ENCODE peak calls at places on chromosome X, in nine cellular contexts. N is SK-N-MC; L is OCI-LY7; C is CD4-positive, alpha-beta memory T cell; F is AG04450; S is H1; B is small intestine; A is tibial artery; U is MM.1S. J is an unnamed sample.

GRCh38 chrX:153477039-153477438 is 6.7 kb upstream of the HAUS7 start:
- DNase-seq in N (no peak), F (no peak), B (no peak), U (no peak), S (no peak), C (no peak), A (peak), L (no peak), J (no peak)

GRCh38 chrX:150581093-150581775 is 12.8 kb downstream of the MTM1 start:
- DNase-seq in N (no peak), F (peak), L (no peak), B (no peak), U (no peak), A (no peak), S (no peak), C (no peak), J (no peak)

GRCh38 chrX:116749943-116750342 is 287.2 kb upstream of the CT83 start:
- DNase-seq in F (no peak), U (no peak), B (no peak), N (no peak), L (no peak), S (no peak), C (no peak), A (no peak), J (no peak)

GRCh38 chrX:5748751-5749150 is 479.9 kb downstream of the NLGN4X start:
- DNase-seq in L (no peak), C (no peak), N (no peak), U (no peak), F (no peak), B (no peak), A (no peak), S (no peak), J (no peak)

GRCh38 chrX:134677332-134677731 is 19.1 kb upstream of the PLAC1 start:
- DNase-seq in F (no peak), S (no peak), A (no peak), B (no peak), U (no peak), L (no peak), C (no peak), N (no peak), J (no peak)

GRCh38 chrX:46912673-46913491 is 661 bp downstream of the JADE3 start:
- DNase-seq in F (no peak), U (peak), B (peak), S (peak), C (peak), A (peak), L (peak), N (no peak), J (peak)

GRCh38 chrX:17559728-17560379 is 177.4 kb upstream of the SCML1 start:
- DNase-seq in F (peak), U (no peak), L (no peak), S (no peak), C (no peak), N (no peak), A (peak), B (no peak), J (no peak)

GRCh38 chrX:8044861-8045434 is 117.7 kb upstream of the PNPLA4 start:
- DNase-seq in L (no peak), F (no peak), N (no peak), B (no peak), A (no peak), U (no peak), C (no peak), S (no peak), J (no peak)

GRCh38 chrX:55489315-55490009 is at the start of gene USP51:
- DNase-seq in A (peak), C (no peak), S (peak), L (peak), F (no peak), B (no peak), U (no peak), N (no peak), J (peak)

DNA sequence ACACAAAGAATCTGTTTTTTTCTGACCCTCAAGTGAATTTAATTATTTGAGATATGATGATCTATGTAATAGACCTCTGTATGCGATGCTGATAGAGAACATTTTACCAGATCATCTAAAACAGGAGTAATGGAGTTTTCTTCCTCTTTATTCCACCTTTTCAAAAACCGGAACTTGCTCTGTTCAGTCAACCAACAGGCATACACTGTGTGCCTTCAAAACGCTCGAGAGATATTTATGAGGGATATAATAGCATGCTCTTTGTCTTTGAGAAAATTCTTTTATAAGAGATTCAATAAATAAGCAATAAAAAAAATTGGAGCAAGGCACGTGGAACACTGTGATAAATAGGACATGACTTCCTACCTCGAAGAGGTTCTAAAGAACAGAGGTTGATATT is 2.0 kb downstream of the NYX start:
- DNase-seq in S (no peak), A (no peak), F (no peak), B (no peak), U (no peak), N (no peak), L (peak), C (no peak), J (no peak)
- H3K4me3 ChIP-seq in S (no peak), A (peak), F (no peak), B (no peak), U (peak), N (peak), L (peak), C (no peak), J (no peak)

DNA sequence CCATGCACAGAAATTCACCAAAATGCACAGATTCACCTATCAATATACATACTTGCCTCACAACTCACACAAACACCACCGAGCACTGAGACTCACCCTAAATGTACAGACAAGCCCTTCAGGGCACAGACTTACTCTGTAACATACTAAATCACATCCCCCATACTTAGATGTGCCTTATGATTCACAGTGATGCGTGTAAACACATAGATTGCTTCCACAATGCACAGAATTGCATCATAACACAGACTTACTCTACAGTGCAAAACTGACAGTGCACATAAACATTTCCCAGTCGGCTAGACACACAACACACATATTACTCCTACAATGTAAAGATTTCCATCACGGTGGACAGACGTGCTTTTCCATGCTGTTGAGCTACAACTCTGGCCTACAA is 6.2 kb downstream of the LINC00632 start:
- DNase-seq in B (no peak), U (no peak), A (no peak), L (no peak), C (no peak), N (no peak), F (no peak), S (no peak), J (no peak)
- H3K27ac ChIP-seq in B (no peak), U (no peak), A (no peak), L (no peak), C (no peak), N (peak), F (no peak), S (no peak), J (no peak)

GRCh38 chrX:138057883-138058282 is 492.0 kb downstream of the ZIC3 start:
- DNase-seq in L (no peak), C (no peak), N (no peak), F (no peak), A (no peak), S (no peak), B (no peak), U (no peak), J (no peak)

DNA sequence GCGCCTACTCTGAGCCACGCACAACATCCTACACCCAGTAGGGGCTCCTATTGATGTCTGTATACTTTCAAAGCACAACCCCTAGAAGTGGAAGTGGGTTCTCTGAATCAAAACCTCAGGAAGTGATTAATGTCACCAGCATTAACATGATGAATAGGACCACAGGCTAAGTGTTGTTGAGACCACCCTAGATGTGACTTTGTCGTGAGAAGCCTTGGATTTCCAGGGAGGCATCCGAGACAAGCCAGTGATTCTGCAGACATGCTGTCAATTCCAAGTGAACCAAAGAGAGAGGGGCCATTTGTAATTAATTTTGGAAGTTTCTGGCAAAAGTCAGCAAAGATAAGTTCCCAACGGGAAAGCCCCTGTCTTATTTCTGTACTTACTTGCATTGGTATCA is 493.0 kb downstream of the ZIC3 start:
- DNase-seq in N (no peak), S (no peak), F (no peak), A (no peak), U (no peak), B (no peak), C (no peak), L (no peak), J (no peak)
- H3K4me3 ChIP-seq in N (no peak), S (no peak), F (no peak), A (no peak), U (no peak), B (no peak), C (no peak), L (no peak), J (no peak)

GRCh38 chrX:118614150-118614549 is 113.3 kb upstream of the IL13RA1 start:
- DNase-seq in L (no peak), A (no peak), B (no peak), N (no peak), S (no peak), C (no peak), U (no peak), F (no peak), J (no peak)

GRCh38 chrX:118615141-118615540 is 112.3 kb upstream of the IL13RA1 start:
- DNase-seq in F (no peak), U (no peak), N (no peak), L (no peak), A (no peak), C (no peak), B (no peak), S (no peak), J (no peak)

GRCh38 chrX:118612290-118612689 is 115.1 kb upstream of the IL13RA1 start:
- DNase-seq in C (no peak), F (no peak), N (no peak), L (no peak), A (no peak), S (no peak), U (no peak), B (no peak), J (no peak)
- H3K27ac ChIP-seq in C (no peak), F (no peak), N (no peak), L (no peak), A (no peak), S (no peak), U (no peak), B (no peak), J (no peak)